ENCODE peak calls at places on chromosome 21, in ten cellular contexts. E is dorsolateral prefrontal cortex, R is A549, W is heart right ventricle, I is Calu3, C is coronary artery, Y is psoas muscle, B is HFF-Myc, J is GM12864, G is adrenal gland. O is an unnamed sample.

GRCh38 chr21:36092676-36093075 is 22.9 kb downstream of the CBR1 start:
- DNase-seq in E (no peak), R (no peak), W (no peak), I (no peak), C (no peak), Y (no peak), B (no peak), J (no peak), G (no peak), O (no peak)

GRCh38 chr21:29506947-29507346 is 208.2 kb downstream of the BACH1 start:
- DNase-seq in E (no peak), R (no peak), W (no peak), I (no peak), C (no peak), Y (no peak), B (no peak), J (no peak), G (no peak), O (no peak)

GRCh38 chr21:41923641-41924342 is 30.0 kb downstream of the C2CD2 start:
- DNase-seq in E (no peak), R (no peak), W (peak), I (no peak), C (peak), Y (peak), B (no peak), J (no peak), G (peak), O (no peak)

GRCh38 chr21:17834639-17835354 is 15.6 kb upstream of the C21orf91 start:
- DNase-seq in E (no peak), R (no peak), W (no peak), I (no peak), C (no peak), Y (no peak), B (no peak), J (no peak), G (no peak), O (no peak)

GRCh38 chr21:21668198-21668597 is 670.0 kb downstream of the NCAM2 start:
- DNase-seq in E (no peak), R (no peak), W (no peak), I (no peak), C (no peak), Y (no peak), B (no peak), J (no peak), G (no peak), O (no peak)

GRCh38 chr21:41164981-41165650 is 2.8 kb upstream of the BACE2 start:
- DNase-seq in E (no peak), R (peak), W (no peak), I (peak), C (no peak), Y (peak), B (no peak), J (no peak), G (no peak), O (no peak)

GRCh38 chr21:34796518-34797201 is 127.9 kb downstream of the CLIC6 start:
- DNase-seq in E (peak), R (no peak), W (no peak), I (no peak), C (no peak), Y (no peak), B (no peak), J (no peak), G (no peak), O (no peak)

GRCh38 chr21:35220301-35220700 is 171.2 kb upstream of the RUNX1 start:
- DNase-seq in E (no peak), R (no peak), W (no peak), I (no peak), C (no peak), Y (no peak), B (no peak), J (no peak), G (no peak), O (no peak)

GRCh38 chr21:20301395-20301794 is 696.8 kb upstream of the NCAM2 start:
- DNase-seq in E (no peak), R (no peak), W (no peak), I (no peak), C (no peak), Y (no peak), B (no peak), J (no peak), G (no peak), O (no peak)

GRCh38 chr21:36209626-36210171 is 53.1 kb downstream of the DOP1B start:
- DNase-seq in E (no peak), R (peak), W (no peak), I (peak), C (no peak), Y (no peak), B (peak), J (peak), G (peak), O (no peak)

GRCh38 chr21:41251961-41252642 is 64.5 kb upstream of the FAM3B start:
- DNase-seq in E (no peak), R (no peak), W (no peak), I (no peak), C (no peak), Y (no peak), B (no peak), J (no peak), G (peak), O (no peak)

GRCh38 chr21:42581676-42582371 is 68.2 kb downstream of the SLC37A1 start:
- DNase-seq in E (peak), R (no peak), W (no peak), I (no peak), C (peak), Y (no peak), B (no peak), J (no peak), G (no peak), O (no peak)

GRCh38 chr21:36385233-36385908 is at the start of gene CHAF1B:
- DNase-seq in E (peak), R (peak), W (peak), I (peak), C (peak), Y (peak), B (peak), J (no peak), G (peak), O (peak)

GRCh38 chr21:28436286-28436932 is 556.3 kb downstream of the LTN1 start:
- DNase-seq in E (no peak), R (no peak), W (no peak), I (no peak), C (no peak), Y (no peak), B (peak), J (no peak), G (no peak), O (no peak)

GRCh38 chr21:18384771-18385170 is 18.8 kb downstream of the TMPRSS15 start:
- DNase-seq in E (no peak), R (peak), W (no peak), I (no peak), C (no peak), Y (no peak), B (no peak), J (no peak), G (no peak), O (no peak)

GRCh38 chr21:34886554-34887385 is 162.3 kb downstream of the RUNX1 start:
- DNase-seq in E (no peak), R (no peak), W (peak), I (no peak), C (peak), Y (peak), B (no peak), J (no peak), G (peak), O (no peak)

GRCh38 chr21:35578350-35578782 is 482.0 kb downstream of the SETD4 start:
- DNase-seq in E (no peak), R (no peak), W (no peak), I (no peak), C (no peak), Y (no peak), B (no peak), J (no peak), G (no peak), O (no peak)

GRCh38 chr21:41593784-41594138 is 85.8 kb upstream of the TMPRSS2 start:
- DNase-seq in E (no peak), R (no peak), W (no peak), I (no peak), C (no peak), Y (no peak), B (no peak), J (no peak), G (peak), O (no peak)

GRCh38 chr21:36260030-36260787 is 59.8 kb upstream of the MORC3 start:
- DNase-seq in E (no peak), R (peak), W (no peak), I (peak), C (no peak), Y (no peak), B (peak), J (no peak), G (peak), O (no peak)

GRCh38 chr21:28734522-28735175 is 258.0 kb downstream of the LTN1 start:
- DNase-seq in E (no peak), R (no peak), W (no peak), I (no peak), C (no peak), Y (no peak), B (no peak), J (no peak), G (no peak), O (no peak)

GRCh38 chr21:32328595-32328994 is 29.9 kb downstream of the MRAP start:
- DNase-seq in E (no peak), R (no peak), W (no peak), I (no peak), C (no peak), Y (no peak), B (no peak), J (no peak), G (peak), O (no peak)

GRCh38 chr21:28986677-28987076 is 6.0 kb downstream of the LTN1 start:
- DNase-seq in E (no peak), R (no peak), W (no peak), I (no peak), C (no peak), Y (no peak), B (no peak), J (no peak), G (peak), O (no peak)

GRCh38 chr21:42367379-42368165 is 1.2 kb upstream of the TFF1 start:
- DNase-seq in E (no peak), R (peak), W (no peak), I (no peak), C (no peak), Y (no peak), B (no peak), J (no peak), G (no peak), O (no peak)

GRCh38 chr21:36854391-36854790 is 112.1 kb downstream of the HLCS start:
- DNase-seq in E (no peak), R (peak), W (no peak), I (peak), C (no peak), Y (no peak), B (no peak), J (no peak), G (no peak), O (no peak)

GRCh38 chr21:22490044-22490443 is 1491.8 kb downstream of the NCAM2 start:
- DNase-seq in E (no peak), R (no peak), W (no peak), I (no peak), C (no peak), Y (no peak), B (no peak), J (no peak), G (no peak), O (no peak)

GRCh38 chr21:35861656-35862055 is 198.7 kb downstream of the SETD4 start:
- DNase-seq in E (no peak), R (no peak), W (no peak), I (no peak), C (no peak), Y (no peak), B (peak), J (no peak), G (no peak), O (no peak)

GRCh38 chr21:39373634-39374033 is 24.7 kb upstream of the HMGN1 start:
- DNase-seq in E (no peak), R (peak), W (no peak), I (no peak), C (no peak), Y (no peak), B (no peak), J (no peak), G (peak), O (no peak)
- TF ChIP-seq CTCF in E (no peak), R (no peak), W (no peak), I (no peak), C (no peak), Y (peak), B (peak), J (peak), G (peak), O (peak)

DNA sequence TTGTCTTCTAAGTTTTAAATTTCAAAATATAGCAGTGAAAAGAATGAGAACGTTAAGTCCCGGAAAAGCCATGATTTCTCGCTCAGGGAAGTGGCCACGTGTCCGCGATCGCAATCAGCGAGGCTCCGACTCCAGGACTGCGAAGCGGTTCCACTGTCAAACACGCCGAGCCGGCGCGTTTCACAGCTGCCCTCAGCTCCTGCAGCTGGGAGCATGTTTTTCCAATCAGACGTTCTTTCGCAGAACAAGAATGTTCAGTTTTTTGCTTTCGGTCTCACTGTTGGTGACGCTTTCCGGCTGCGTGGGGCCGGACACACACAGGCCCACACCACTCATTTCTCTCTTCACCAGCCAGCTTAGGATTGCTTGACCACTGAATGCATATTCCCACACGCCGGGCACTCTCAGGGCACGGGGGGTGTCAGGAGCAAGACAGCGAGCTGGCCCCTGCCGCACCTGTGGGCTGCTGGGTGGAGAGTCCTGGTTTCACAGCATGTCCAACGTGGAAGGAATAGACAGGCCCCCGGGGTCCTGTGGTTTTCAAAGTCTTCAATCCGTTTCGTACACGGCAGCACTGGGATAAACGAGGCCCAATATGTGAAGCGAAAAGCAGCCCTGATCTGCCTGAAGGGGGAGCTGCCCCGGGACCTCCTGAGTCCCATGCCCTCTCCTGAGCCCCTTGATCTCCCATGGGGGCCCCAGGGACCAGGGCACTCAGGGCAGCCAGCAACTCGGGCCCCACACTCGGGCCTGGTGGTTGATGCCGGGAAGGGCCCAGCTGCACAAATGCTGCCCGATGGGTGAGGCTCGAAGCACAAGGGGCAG is 47.3 kb upstream of the COL18A1 start:
- DNase-seq in E (no peak), R (no peak), W (peak), I (no peak), C (no peak), Y (peak), B (no peak), J (no peak), G (peak), O (no peak)
- TF ChIP-seq CTCF in E (no peak), R (no peak), W (no peak), I (no peak), C (no peak), Y (no peak), B (peak), J (no peak), G (no peak), O (no peak)

DNA sequence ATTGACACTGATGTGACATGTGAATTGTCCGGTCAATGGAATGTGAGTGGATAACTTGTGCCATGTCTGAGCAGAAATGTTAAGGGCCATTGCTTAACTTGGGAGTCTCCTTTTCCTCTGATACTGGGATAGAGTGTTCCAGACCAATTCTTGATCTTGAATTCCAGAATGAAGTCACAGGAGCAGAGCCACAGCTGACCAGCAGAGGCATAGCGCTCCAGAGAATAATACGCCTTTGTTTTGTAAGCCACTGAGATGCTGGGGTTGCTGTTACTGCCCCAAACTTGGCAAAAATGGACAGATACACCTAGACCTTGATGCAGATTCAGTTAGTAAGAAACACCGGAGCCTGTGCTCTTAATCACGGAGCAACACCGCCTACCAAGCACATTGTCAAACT is 6.3 kb downstream of the KCNJ6 start:
- DNase-seq in E (no peak), R (no peak), W (no peak), I (no peak), C (no peak), Y (no peak), B (no peak), J (no peak), G (no peak), O (no peak)
- TF ChIP-seq CTCF in E (no peak), R (no peak), W (no peak), I (no peak), C (no peak), Y (no peak), B (peak), J (no peak), G (no peak), O (no peak)

GRCh38 chr21:46639489-46640386 is 4.3 kb downstream of the PRMT2 start:
- DNase-seq in E (no peak), R (peak), W (no peak), I (no peak), C (no peak), Y (no peak), B (no peak), J (no peak), G (no peak), O (no peak)
- TF ChIP-seq CTCF in E (peak), R (peak), W (no peak), I (no peak), C (no peak), Y (peak), B (no peak), J (no peak), G (peak), O (peak)

GRCh38 chr21:37874481-37874880 is 41.8 kb downstream of the KCNJ6 start:
- DNase-seq in E (no peak), R (no peak), W (no peak), I (no peak), C (no peak), Y (no peak), B (no peak), J (no peak), G (no peak), O (no peak)

GRCh38 chr21:37874904-37875780 is 41.1 kb downstream of the KCNJ6 start:
- DNase-seq in E (no peak), R (no peak), W (no peak), I (no peak), C (no peak), Y (no peak), B (no peak), J (no peak), G (no peak), O (no peak)

GRCh38 chr21:37870229-37870628 is 46.0 kb downstream of the KCNJ6 start:
- DNase-seq in E (no peak), R (no peak), W (no peak), I (no peak), C (no peak), Y (no peak), B (no peak), J (no peak), G (peak), O (no peak)

GRCh38 chr21:37871121-37871862 is 45.0 kb downstream of the KCNJ6 start:
- DNase-seq in E (no peak), R (peak), W (no peak), I (no peak), C (no peak), Y (no peak), B (peak), J (no peak), G (no peak), O (no peak)

GRCh38 chr21:37873655-37874054 is 42.6 kb downstream of the KCNJ6 start:
- DNase-seq in E (no peak), R (peak), W (no peak), I (no peak), C (no peak), Y (no peak), B (no peak), J (no peak), G (no peak), O (no peak)
- TF ChIP-seq CTCF in E (no peak), R (no peak), W (no peak), I (no peak), C (no peak), Y (no peak), B (no peak), J (no peak), G (no peak), O (no peak)

GRCh38 chr21:24375201-24375600 is 1232.1 kb downstream of the MRPL39 start:
- DNase-seq in E (no peak), R (no peak), W (no peak), I (no peak), C (no peak), Y (no peak), B (no peak), J (no peak), G (no peak), O (no peak)
- TF ChIP-seq CTCF in E (no peak), R (no peak), W (no peak), I (no peak), C (no peak), Y (no peak), B (no peak), J (peak), G (no peak), O (no peak)

O was measured in CD14-positive monocyte.